ENCODE peak calls at places on chromosomes 16 and 17, in seven cellular contexts. U, F, A, O, M, H and Y are unnamed samples.

GRCh38 chr17:66655861-66656260 is 179.1 kb upstream of the CACNG5 start:
- DNase-seq in A (no peak), U (no peak), O (no peak), F (peak; percentile 23), H (no peak), M (peak; percentile 52), Y (no peak)

GRCh38 chr16:21713549-21714368 is 50.0 kb downstream of the OTOA start:
- DNase-seq in M (no peak), F (no peak), H (no peak), O (no peak), U (no peak), A (no peak), Y (no peak)

GRCh38 chr17:574061-574460 is 140.6 kb downstream of the VPS53 start:
- DNase-seq in H (no peak), O (no peak), M (no peak), A (no peak), F (no peak), U (peak; percentile 34), Y (no peak)

GRCh38 chr17:69773081-69773480 is 301.9 kb upstream of the KCNJ16 start:
- DNase-seq in O (peak; percentile 7), M (no peak), F (no peak), A (no peak), H (no peak), U (no peak), Y (no peak)

GRCh38 chr17:54969658-54970572 is 1.4 kb downstream of the STXBP4 start:
- DNase-seq in H (no peak), U (no peak), F (no peak), A (no peak), O (no peak), M (no peak), Y (no peak)

GRCh38 chr16:87342504-87342903 is 25.3 kb upstream of the C16orf95 start:
- DNase-seq in H (no peak), A (no peak), O (no peak), U (no peak), M (no peak), F (no peak), Y (no peak)

GRCh38 chr17:65121916-65122821 is 15.0 kb upstream of the RGS9 start:
- DNase-seq in H (no peak), F (no peak), A (no peak), O (no peak), U (no peak), M (peak; percentile 24), Y (no peak)

GRCh38 chr17:32349503-32349853 is 479 bp upstream of the ZNF207 start:
- DNase-seq in M (no peak), U (no peak), F (no peak), O (no peak), H (no peak), A (peak; percentile 25), Y (no peak)

GRCh38 chr16:12815361-12815760 is 11.7 kb upstream of the CPPED1 start:
- DNase-seq in H (no peak), O (no peak), M (no peak), A (no peak), U (no peak), F (no peak), Y (no peak)

GRCh38 chr16:89257281-89257731 is 39.8 kb downstream of the ZNF778 start:
- DNase-seq in M (no peak), F (no peak), H (no peak), U (no peak), A (no peak), O (no peak), Y (no peak)

GRCh38 chr17:80487511-80487910 is 11.1 kb upstream of the NPTX1 start:
- DNase-seq in M (no peak), U (no peak), O (no peak), F (no peak), H (no peak), A (no peak), Y (no peak)

GRCh38 chr16:81585785-81586184 is 141.2 kb downstream of the CMIP start:
- DNase-seq in H (no peak), U (no peak), M (no peak), A (no peak), O (no peak), F (no peak), Y (no peak)

GRCh38 chr16:86512860-86513470 is 2.6 kb downstream of the FOXF1 start:
- DNase-seq in M (no peak), H (no peak), A (no peak), O (no peak), U (no peak), F (no peak), Y (no peak)

GRCh38 chr17:15291674-15292361 is 26.7 kb upstream of the PMP22 start:
- DNase-seq in O (no peak), U (no peak), F (no peak), H (no peak), M (no peak), A (no peak), Y (no peak)

GRCh38 chr16:56510544-56510943 is 9.3 kb downstream of the BBS2 start:
- DNase-seq in M (no peak), A (no peak), U (no peak), O (no peak), F (no peak), H (no peak), Y (no peak)

GRCh38 chr17:77491921-77492445 is 351.2 kb downstream of the SEC14L1 start:
- DNase-seq in M (no peak), H (no peak), A (no peak), F (no peak), O (no peak), U (peak; percentile 12), Y (no peak)

GRCh38 chr16:4017807-4018206 is 98.4 kb downstream of the ADCY9 start:
- DNase-seq in O (no peak), A (no peak), M (no peak), F (no peak), U (no peak), H (no peak), Y (no peak)

GRCh38 chr17:41578538-41578937 is 6.7 kb upstream of the KRT9 start:
- DNase-seq in U (no peak), O (no peak), H (no peak), A (no peak), M (no peak), F (no peak), Y (no peak)

GRCh38 chr16:14181371-14182050 is 110.4 kb downstream of the MRTFB start:
- DNase-seq in H (no peak), M (no peak), U (no peak), F (no peak), A (no peak), O (no peak), Y (no peak)

GRCh38 chr16:25747160-25747758 is 55.5 kb downstream of the HS3ST4 start:
- DNase-seq in H (no peak), M (peak; percentile 0), U (no peak), A (peak; percentile 14), O (no peak), F (no peak), Y (peak; percentile 52)

GRCh38 chr17:79027274-79027924 is 3.4 kb downstream of the C1QTNF1 start:
- DNase-seq in M (no peak), U (peak; percentile 19), A (no peak), H (no peak), F (no peak), O (no peak), Y (no peak)

GRCh38 chr17:75146597-75146996 is 7.7 kb downstream of the JPT1 start:
- DNase-seq in F (no peak), O (no peak), U (no peak), A (no peak), M (no peak), H (no peak), Y (no peak)